ENCODE peak calls at places on chromosomes 6 and 20, in four cellular contexts. N is HTR-8/SVneo; M is stimulated activated naive B cell treated with anti-CD40 and anti-IgM and Interleukin-4, amounts not matched to agents 10 μg/mL and 1 μg/mL and 100 μg/mL, for 72 hours; D is uterus. T is an unnamed sample.

GRCh38 chr6:107275330-107275865 is 160.1 kb upstream of the BEND3 start:
- DNase-seq in N (no peak), M (no peak), D (no peak), T (no peak)

GRCh38 chr6:20102674-20103073 is 109.6 kb downstream of the MBOAT1 start:
- DNase-seq in N (no peak), M (no peak), D (no peak), T (no peak)

GRCh38 chr6:130129781-130130246 is 92.9 kb downstream of the SAMD3 start:
- DNase-seq in N (no peak), M (no peak), D (no peak), T (no peak)

GRCh38 chr6:77457720-77458349 is 5.5 kb downstream of the HTR1B start:
- DNase-seq in N (peak), M (no peak), D (peak), T (peak)

GRCh38 chr6:90285611-90286381 is 10.8 kb downstream of the BACH2 start:
- DNase-seq in N (peak), M (peak), D (peak), T (peak)

GRCh38 chr20:3101737-3102574 is 17.4 kb upstream of the AVP start:
- DNase-seq in N (no peak), M (peak), D (no peak), T (no peak)

GRCh38 chr20:17878912-17879602 is 89.5 kb downstream of the SNX5 start:
- DNase-seq in N (no peak), M (peak), D (no peak), T (no peak)

GRCh38 chr6:138817799-138818198 is 21.9 kb downstream of the ECT2L start:
- DNase-seq in N (peak), M (peak), D (no peak), T (no peak)

GRCh38 chr20:32626859-32627636 is 41.9 kb upstream of the NOL4L start:
- DNase-seq in N (no peak), M (no peak), D (no peak), T (no peak)

GRCh38 chr6:106745824-106746610 is 116.6 kb downstream of the QRSL1 start:
- DNase-seq in N (peak), M (no peak), D (no peak), T (no peak)

GRCh38 chr20:15144911-15145310 is 807.5 kb upstream of the FLRT3 start:
- DNase-seq in N (no peak), M (no peak), D (no peak), T (no peak)

GRCh38 chr6:7196019-7196402 is 88.2 kb downstream of the RREB1 start:
- DNase-seq in N (no peak), M (no peak), D (no peak), T (no peak)

GRCh38 chr6:84078335-84078734 is 44.8 kb downstream of the MRAP2 start:
- DNase-seq in N (no peak), M (no peak), D (no peak), T (no peak)

GRCh38 chr20:41592516-41593192 is 25.5 kb downstream of the CHD6 start:
- DNase-seq in N (no peak), M (no peak), D (no peak), T (no peak)

GRCh38 chr6:77133031-77133430 is 330.3 kb downstream of the HTR1B start:
- DNase-seq in N (no peak), M (no peak), D (no peak), T (no peak)

GRCh38 chr6:24307881-24308280 is 50.0 kb downstream of the DCDC2 start:
- DNase-seq in N (peak), M (no peak), D (no peak), T (no peak)

GRCh38 chr6:54491431-54491830 is 183.2 kb downstream of the TINAG start:
- DNase-seq in N (no peak), M (no peak), D (no peak), T (no peak)

GRCh38 chr6:145626857-145627256 is 108.5 kb downstream of the EPM2A start:
- DNase-seq in N (no peak), M (no peak), D (no peak), T (no peak)

GRCh38 chr6:105359419-105360366 is 43.2 kb downstream of the PREP start:
- DNase-seq in N (peak), M (no peak), D (no peak), T (no peak)

GRCh38 chr20:57960803-57961575 is 251.2 kb upstream of the PMEPA1 start:
- DNase-seq in N (no peak), M (no peak), D (no peak), T (no peak)